ENCODE peak calls at places on chromosomes 11 and 22, in six cellular contexts. H is K562, L is GM12878, P is A549, K is endothelial cell of umbilical vein, O is HepG2. D is an unnamed sample.

GRCh38 chr11:56817661-56818060 is 69.2 kb upstream of the OR9G4 start:
- DNase-seq in H (no peak), L (no peak), P (no peak), K (no peak), O (no peak), D (no peak)

GRCh38 chr11:71577469-71578004 is 5.1 kb downstream of the KRTAP5-11 start:
- DNase-seq in H (no peak), L (no peak), P (no peak), K (no peak), O (no peak), D (no peak)

GRCh38 chr11:65440831-65441499 is 18.4 kb downstream of the NEAT1 start:
- DNase-seq in H (peak), L (peak), P (no peak), K (peak), O (no peak), D (no peak)

GRCh38 chr11:67059671-67060070 is 3.0 kb downstream of the RHOD start:
- DNase-seq in H (no peak), L (no peak), P (no peak), K (no peak), O (no peak), D (no peak)

GRCh38 chr11:33500865-33501479 is 199.7 kb downstream of the C11orf91 start:
- DNase-seq in H (peak), L (no peak), P (no peak), K (peak), O (peak), D (peak)

GRCh38 chr11:94938399-94939055 is 34.8 kb downstream of the CWC15 start:
- DNase-seq in H (no peak), L (no peak), P (no peak), K (peak), O (no peak), D (no peak)

GRCh38 chr11:128098840-128099239 is 488.5 kb downstream of the ETS1 start:
- DNase-seq in H (no peak), L (no peak), P (no peak), K (no peak), O (no peak), D (peak)

GRCh38 chr11:112539165-112539564 is 278.5 kb upstream of the PLET1 start:
- DNase-seq in H (no peak), L (no peak), P (no peak), K (no peak), O (no peak), D (no peak)

GRCh38 chr22:47816121-47816915 is 1053.9 kb downstream of the TBC1D22A start:
- DNase-seq in H (no peak), L (no peak), P (no peak), K (no peak), O (no peak), D (no peak)

GRCh38 chr11:111949519-111950426 is 12.6 kb downstream of the DIXDC1 start:
- DNase-seq in H (peak), L (no peak), P (no peak), K (peak), O (no peak), D (peak)

GRCh38 chr11:28581286-28582242 is 473.4 kb downstream of the METTL15 start:
- DNase-seq in H (no peak), L (no peak), P (no peak), K (no peak), O (no peak), D (no peak)

GRCh38 chr11:126607374-126607773 is 251.9 kb downstream of the ST3GAL4 start:
- DNase-seq in H (peak), L (no peak), P (peak), K (peak), O (peak), D (peak)

GRCh38 chr11:116240661-116241060 is 532.1 kb downstream of the BUD13 start:
- DNase-seq in H (no peak), L (no peak), P (no peak), K (no peak), O (no peak), D (peak)

GRCh38 chr22:26450453-26451185 is 21.6 kb downstream of the ASPHD2 start:
- DNase-seq in H (no peak), L (no peak), P (no peak), K (no peak), O (no peak), D (no peak)

GRCh38 chr11:12508151-12508740 is 130.9 kb downstream of the PARVA start:
- DNase-seq in H (no peak), L (no peak), P (no peak), K (peak), O (no peak), D (no peak)

GRCh38 chr11:29161216-29161615 is 855.6 kb downstream of the KCNA4 start:
- DNase-seq in H (no peak), L (no peak), P (no peak), K (peak), O (no peak), D (no peak)

GRCh38 chr22:19787849-19788141 is 27.2 kb downstream of the TBX1 start:
- DNase-seq in H (no peak), L (no peak), P (no peak), K (no peak), O (no peak), D (no peak)

GRCh38 chr11:125925247-125925740 is 20.6 kb upstream of the VSIG10L2 start:
- DNase-seq in H (no peak), L (no peak), P (no peak), K (peak), O (peak), D (no peak)

DNA sequence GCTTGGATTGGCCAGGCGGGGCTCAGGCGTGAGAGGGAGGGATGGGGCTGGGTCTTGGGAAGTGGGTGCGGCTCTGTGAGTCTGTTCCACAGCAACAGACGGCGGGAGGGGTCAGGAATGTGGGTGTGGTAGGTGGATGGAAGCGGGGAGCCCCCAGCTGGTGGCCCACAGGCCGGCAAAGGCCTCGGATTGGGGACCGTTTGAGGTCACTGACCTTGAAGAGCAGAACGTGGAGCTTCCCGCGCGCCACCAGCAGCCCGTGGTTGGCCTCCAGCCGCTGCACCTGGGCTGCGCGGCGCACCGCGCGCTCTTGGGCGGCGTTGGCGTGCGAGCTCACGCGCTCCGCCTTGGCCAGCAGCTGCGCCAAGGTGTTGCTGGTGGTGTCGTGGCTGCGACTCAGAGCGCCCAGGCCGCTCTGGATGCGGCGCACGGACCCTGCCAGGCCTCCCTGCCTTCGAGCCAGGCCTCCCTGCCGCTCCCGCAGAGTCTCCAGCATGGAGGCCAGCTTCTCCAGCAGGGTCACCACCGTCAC is 356 bp downstream of the CAVIN3 start:
- DNase-seq in H (peak), L (no peak), P (peak), K (peak), O (no peak), D (no peak)
- TF ChIP-seq CTCF in H (no peak), L (no peak), P (no peak), K (no peak), O (no peak), D (no peak)

DNA sequence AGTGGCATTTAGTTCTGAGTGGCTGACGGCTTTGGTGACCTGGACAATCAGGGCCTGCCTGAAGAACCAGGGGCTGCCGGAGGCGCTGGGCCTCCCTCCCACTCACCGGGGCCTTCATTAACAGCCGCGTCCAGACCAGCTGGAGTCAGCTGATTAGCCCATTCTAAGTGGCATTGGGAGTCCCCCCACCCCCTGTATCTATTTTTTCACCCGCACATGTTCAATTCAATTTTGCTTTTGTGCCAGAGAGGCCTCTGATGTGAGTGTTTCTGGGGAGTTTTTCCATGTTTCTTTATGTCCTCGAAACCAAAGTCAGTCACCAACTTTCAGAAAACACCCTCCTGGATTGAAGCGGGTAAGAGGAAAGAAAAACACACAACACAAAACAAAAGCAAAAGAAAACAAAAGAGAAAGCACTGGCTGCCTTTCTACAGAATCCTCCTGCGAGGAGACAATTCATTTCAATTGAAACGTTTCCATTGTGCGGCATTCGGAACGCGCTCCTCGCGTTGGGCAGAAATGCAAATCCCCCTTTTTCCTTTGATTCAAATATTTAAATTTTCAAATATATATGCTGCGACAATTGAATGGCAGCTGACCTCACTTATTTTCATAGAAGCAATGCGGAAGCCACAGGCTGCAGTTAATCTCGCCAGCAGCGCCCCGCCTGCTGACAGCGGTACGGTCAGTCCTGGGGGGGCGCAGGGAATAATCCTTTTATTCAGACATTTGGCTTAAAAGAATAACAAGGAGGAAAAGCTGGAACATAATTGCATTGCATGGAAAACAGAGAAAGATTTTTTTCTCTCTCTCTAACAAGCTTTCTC is 17.6 kb downstream of the CDKN1C start:
- DNase-seq in H (peak), L (no peak), P (no peak), K (no peak), O (no peak), D (no peak)
- TF ChIP-seq MYC in H (no peak), L (no peak), P (no peak), K (no peak), O (no peak), D (no peak)

GRCh38 chr11:7167976-7168740 is 79.4 kb downstream of the RBMXL2 start:
- DNase-seq in H (no peak), L (no peak), P (no peak), K (no peak), O (no peak), D (no peak)
- TF ChIP-seq CTCF in H (no peak), L (no peak), P (no peak), K (no peak), O (no peak), D (no peak)

DNA sequence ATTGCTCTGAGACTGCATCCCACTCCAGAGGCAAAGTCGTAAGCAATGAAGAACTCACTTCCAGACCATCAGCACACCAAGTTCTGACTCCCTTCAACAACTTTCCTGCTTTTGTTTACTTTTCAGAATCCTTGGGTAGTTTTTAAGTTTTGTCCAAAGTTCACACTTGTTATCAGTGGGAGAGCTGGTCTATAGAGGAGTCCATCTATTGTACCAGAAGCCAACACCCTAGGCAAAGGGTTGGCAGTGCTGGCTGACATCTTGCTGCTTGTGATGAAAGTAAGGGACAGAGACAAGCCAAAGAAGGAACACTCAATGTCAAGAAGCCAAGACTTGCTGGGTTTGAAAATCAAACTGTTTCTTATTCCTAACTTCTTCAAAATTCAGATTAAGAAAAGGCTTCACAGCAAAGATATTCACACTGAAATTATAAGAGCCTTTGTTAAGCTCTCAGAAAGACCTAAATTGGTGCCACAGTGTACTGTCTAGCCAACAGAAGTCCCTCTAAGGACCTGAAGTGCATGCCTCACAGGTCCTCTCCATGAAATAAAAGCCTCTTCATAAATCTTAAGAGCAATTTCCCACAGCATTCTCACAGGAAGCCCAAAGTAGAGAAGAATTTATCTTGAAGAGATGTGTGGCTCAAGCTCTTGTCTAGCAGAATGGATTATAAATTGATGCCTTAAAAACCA is 21.5 kb upstream of the LINC01488 start:
- DNase-seq in H (no peak), L (no peak), P (no peak), K (no peak), O (peak), D (no peak)
- TF ChIP-seq MYC in H (no peak), L (no peak), P (no peak), K (no peak), O (no peak), D (no peak)

DNA sequence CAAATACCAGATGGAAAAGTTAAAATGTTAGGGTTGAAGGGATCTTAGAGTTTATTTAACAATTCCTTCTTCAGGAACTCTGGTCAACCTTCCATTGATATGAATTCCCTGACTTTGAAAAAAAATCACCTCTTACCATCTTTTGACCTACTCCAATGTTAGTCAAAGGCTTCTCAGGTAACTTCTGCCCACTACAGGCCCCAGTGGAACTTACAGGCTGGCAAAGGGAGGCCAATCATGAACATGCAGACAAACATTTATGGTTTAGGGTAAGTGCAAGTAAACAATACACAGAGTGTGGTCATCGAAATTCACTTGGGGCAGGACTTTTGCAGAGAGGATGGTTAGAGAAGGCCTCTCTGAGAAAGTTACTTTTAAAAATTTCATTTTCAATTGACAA is 45.1 kb downstream of the SYN3 start:
- DNase-seq in H (no peak), L (no peak), P (no peak), K (no peak), O (peak), D (no peak)
- TF ChIP-seq CTCF in H (no peak), L (peak), P (no peak), K (no peak), O (peak), D (peak)

GRCh38 chr22:38727530-38728451 is 22.0 kb downstream of the GTPBP1 start:
- DNase-seq in H (no peak), L (no peak), P (no peak), K (no peak), O (no peak), D (no peak)
- TF ChIP-seq MYC in H (no peak), L (no peak), P (no peak), K (no peak), O (no peak), D (no peak)

GRCh38 chr22:43187171-43188099 is 501 bp upstream of the TTLL12 start:
- DNase-seq in H (peak), L (peak), P (peak), K (peak), O (peak), D (peak)
- TF ChIP-seq CTCF in H (peak), L (peak), P (peak), K (peak), O (peak), D (peak)

GRCh38 chr11:91805293-91805692 is 419.3 kb upstream of the FAT3 start:
- DNase-seq in H (no peak), L (no peak), P (no peak), K (no peak), O (no peak), D (no peak)
- TF ChIP-seq MYC in H (no peak), L (no peak), P (no peak), K (no peak), O (no peak), D (no peak)

D was measured in NB4.